ENCODE peak calls at places on chromosomes 3 and 15, in ten cellular contexts. One of them, this sample, is unnamed.
A peak's percentile ranks its signal among the peaks of the same experiment; 100 is the strongest.

GRCh38 chr15:48806151-48806550 is 4.7 kb downstream of the CEP152 start:
- DNase-seq in NB4: peak; percentile 80
- DNase-seq in stomach: no peak
- DNase-seq in endothelial cell of umbilical vein: no peak
- DNase-seq in tibial nerve: no peak
- DNase-seq in IMR-90: peak; percentile 15
- DNase-seq in Peyer's patch: no peak
- DNase-seq in A549: no peak
- DNase-seq in esophagus muscularis mucosa: no peak
- DNase-seq in thyroid gland: no peak
- DNase-seq in this sample: no peak

GRCh38 chr3:31178467-31178866 is 284.0 kb upstream of the GADL1 start:
- DNase-seq in NB4: peak; percentile 54
- DNase-seq in stomach: no peak
- DNase-seq in endothelial cell of umbilical vein: no peak
- DNase-seq in tibial nerve: no peak
- DNase-seq in IMR-90: no peak
- DNase-seq in Peyer's patch: no peak
- DNase-seq in A549: no peak
- DNase-seq in esophagus muscularis mucosa: no peak
- DNase-seq in thyroid gland: no peak
- DNase-seq in this sample: no peak

GRCh38 chr3:123755085-123755484 is 129.0 kb downstream of the MYLK start:
- DNase-seq in NB4: no peak
- DNase-seq in stomach: peak; percentile 86
- DNase-seq in endothelial cell of umbilical vein: no peak
- DNase-seq in tibial nerve: no peak
- DNase-seq in IMR-90: no peak
- DNase-seq in Peyer's patch: peak; percentile 77
- DNase-seq in A549: peak; percentile 94
- DNase-seq in esophagus muscularis mucosa: peak; percentile 55
- DNase-seq in thyroid gland: no peak
- DNase-seq in this sample: no peak

GRCh38 chr3:141360888-141361598 is 7.3 kb upstream of the ZBTB38 start:
- DNase-seq in NB4: peak; percentile 42
- DNase-seq in stomach: no peak
- DNase-seq in endothelial cell of umbilical vein: peak; percentile 92
- DNase-seq in tibial nerve: peak; percentile 12
- DNase-seq in IMR-90: peak; percentile 90
- DNase-seq in Peyer's patch: no peak
- DNase-seq in A549: peak; percentile 95
- DNase-seq in esophagus muscularis mucosa: no peak
- DNase-seq in thyroid gland: peak; percentile 11
- DNase-seq in this sample: no peak

GRCh38 chr3:170553788-170554620 is 31.9 kb downstream of the SLC7A14 start:
- DNase-seq in NB4: no peak
- DNase-seq in stomach: no peak
- DNase-seq in endothelial cell of umbilical vein: peak; percentile 25
- DNase-seq in tibial nerve: no peak
- DNase-seq in IMR-90: peak; percentile 52
- DNase-seq in Peyer's patch: no peak
- DNase-seq in A549: no peak
- DNase-seq in esophagus muscularis mucosa: peak; percentile 55
- DNase-seq in thyroid gland: no peak
- DNase-seq in this sample: no peak

GRCh38 chr3:19065027-19065426 is 83.3 kb upstream of the KCNH8 start:
- DNase-seq in NB4: peak; percentile 23
- DNase-seq in stomach: no peak
- DNase-seq in endothelial cell of umbilical vein: no peak
- DNase-seq in tibial nerve: no peak
- DNase-seq in IMR-90: no peak
- DNase-seq in Peyer's patch: no peak
- DNase-seq in A549: no peak
- DNase-seq in esophagus muscularis mucosa: no peak
- DNase-seq in thyroid gland: no peak
- DNase-seq in this sample: no peak

GRCh38 chr15:74821091-74821789 is 5.2 kb upstream of the CPLX3 start:
- DNase-seq in NB4: peak; percentile 74
- DNase-seq in stomach: no peak
- DNase-seq in endothelial cell of umbilical vein: no peak
- DNase-seq in tibial nerve: no peak
- DNase-seq in IMR-90: no peak
- DNase-seq in Peyer's patch: no peak
- DNase-seq in A549: no peak
- DNase-seq in esophagus muscularis mucosa: no peak
- DNase-seq in thyroid gland: no peak
- DNase-seq in this sample: no peak

GRCh38 chr3:24565656-24566055 is 71.0 kb upstream of the THRB start:
- DNase-seq in NB4: no peak
- DNase-seq in stomach: no peak
- DNase-seq in endothelial cell of umbilical vein: no peak
- DNase-seq in tibial nerve: no peak
- DNase-seq in IMR-90: no peak
- DNase-seq in Peyer's patch: no peak
- DNase-seq in A549: no peak
- DNase-seq in esophagus muscularis mucosa: no peak
- DNase-seq in thyroid gland: no peak
- DNase-seq in this sample: no peak

GRCh38 chr3:175731543-175731942 is 872.4 kb downstream of the NAALADL2 start:
- DNase-seq in NB4: no peak
- DNase-seq in stomach: no peak
- DNase-seq in endothelial cell of umbilical vein: no peak
- DNase-seq in tibial nerve: no peak
- DNase-seq in IMR-90: no peak
- DNase-seq in Peyer's patch: no peak
- DNase-seq in A549: no peak
- DNase-seq in esophagus muscularis mucosa: no peak
- DNase-seq in thyroid gland: peak; percentile 9
- DNase-seq in this sample: no peak

GRCh38 chr3:128094295-128095151 is 29.1 kb downstream of the RUVBL1 start:
- DNase-seq in NB4: no peak
- DNase-seq in stomach: no peak
- DNase-seq in endothelial cell of umbilical vein: peak; percentile 58
- DNase-seq in tibial nerve: no peak
- DNase-seq in IMR-90: peak; percentile 49
- DNase-seq in Peyer's patch: no peak
- DNase-seq in A549: no peak
- DNase-seq in esophagus muscularis mucosa: no peak
- DNase-seq in thyroid gland: no peak
- DNase-seq in this sample: no peak

GRCh38 chr15:73318463-73319351 is 50.1 kb downstream of the HCN4 start:
- DNase-seq in NB4: peak; percentile 66
- DNase-seq in stomach: no peak
- DNase-seq in endothelial cell of umbilical vein: no peak
- DNase-seq in tibial nerve: no peak
- DNase-seq in IMR-90: no peak
- DNase-seq in Peyer's patch: no peak
- DNase-seq in A549: no peak
- DNase-seq in esophagus muscularis mucosa: no peak
- DNase-seq in thyroid gland: no peak
- DNase-seq in this sample: no peak

GRCh38 chr15:67146875-67147381 is 81.5 kb downstream of the SMAD3 start:
- DNase-seq in NB4: peak; percentile 47
- DNase-seq in stomach: no peak
- DNase-seq in endothelial cell of umbilical vein: peak; percentile 94
- DNase-seq in tibial nerve: no peak
- DNase-seq in IMR-90: peak; percentile 96
- DNase-seq in Peyer's patch: peak; percentile 86
- DNase-seq in A549: peak; percentile 92
- DNase-seq in esophagus muscularis mucosa: no peak
- DNase-seq in thyroid gland: no peak
- DNase-seq in this sample: peak; percentile 80

GRCh38 chr3:36969540-36970432 is 23.1 kb downstream of the EPM2AIP1 start:
- DNase-seq in NB4: peak; percentile 71
- DNase-seq in stomach: no peak
- DNase-seq in endothelial cell of umbilical vein: peak; percentile 66
- DNase-seq in tibial nerve: no peak
- DNase-seq in IMR-90: peak; percentile 93
- DNase-seq in Peyer's patch: peak; percentile 62
- DNase-seq in A549: peak; percentile 46
- DNase-seq in esophagus muscularis mucosa: no peak
- DNase-seq in thyroid gland: peak; percentile 27
- DNase-seq in this sample: no peak

GRCh38 chr3:13103416-13104058 is 30.3 kb upstream of the IQSEC1 start:
- DNase-seq in NB4: no peak
- DNase-seq in stomach: no peak
- DNase-seq in endothelial cell of umbilical vein: no peak
- DNase-seq in tibial nerve: no peak
- DNase-seq in IMR-90: no peak
- DNase-seq in Peyer's patch: no peak
- DNase-seq in A549: no peak
- DNase-seq in esophagus muscularis mucosa: no peak
- DNase-seq in thyroid gland: no peak
- DNase-seq in this sample: no peak

GRCh38 chr15:44734839-44735481 is 1.4 kb upstream of the TRIM69 start:
- DNase-seq in NB4: no peak
- DNase-seq in stomach: no peak
- DNase-seq in endothelial cell of umbilical vein: no peak
- DNase-seq in tibial nerve: no peak
- DNase-seq in IMR-90: no peak
- DNase-seq in Peyer's patch: no peak
- DNase-seq in A549: no peak
- DNase-seq in esophagus muscularis mucosa: no peak
- DNase-seq in thyroid gland: no peak
- DNase-seq in this sample: no peak

GRCh38 chr15:44736261-44736765 is at the start of gene TRIM69:
- DNase-seq in NB4: no peak
- DNase-seq in stomach: no peak
- DNase-seq in endothelial cell of umbilical vein: no peak
- DNase-seq in tibial nerve: no peak
- DNase-seq in IMR-90: no peak
- DNase-seq in Peyer's patch: no peak
- DNase-seq in A549: no peak
- DNase-seq in esophagus muscularis mucosa: no peak
- DNase-seq in thyroid gland: no peak
- DNase-seq in this sample: no peak

GRCh38 chr15:44735482-44736260 is 657 bp upstream of the TRIM69 start:
- DNase-seq in NB4: peak; percentile 63
- DNase-seq in stomach: no peak
- DNase-seq in endothelial cell of umbilical vein: no peak
- DNase-seq in tibial nerve: peak; percentile 51
- DNase-seq in IMR-90: peak; percentile 16
- DNase-seq in Peyer's patch: peak; percentile 67
- DNase-seq in A549: no peak
- DNase-seq in esophagus muscularis mucosa: no peak
- DNase-seq in thyroid gland: no peak
- DNase-seq in this sample: peak; percentile 69

GRCh38 chr15:44738340-44738984 is 2.1 kb downstream of the TRIM69 start:
- DNase-seq in NB4: peak; percentile 63
- DNase-seq in stomach: no peak
- DNase-seq in endothelial cell of umbilical vein: peak; percentile 66
- DNase-seq in tibial nerve: no peak
- DNase-seq in IMR-90: peak; percentile 65
- DNase-seq in Peyer's patch: no peak
- DNase-seq in A549: peak; percentile 43
- DNase-seq in esophagus muscularis mucosa: no peak
- DNase-seq in thyroid gland: no peak
- DNase-seq in this sample: no peak
- TF ChIP-seq CTCF in NB4: peak; percentile 52
- TF ChIP-seq CTCF in stomach: peak; percentile 69
- TF ChIP-seq CTCF in endothelial cell of umbilical vein: peak; percentile 45
- TF ChIP-seq CTCF in tibial nerve: peak; percentile 66
- TF ChIP-seq CTCF in IMR-90: peak; percentile 86
- TF ChIP-seq CTCF in Peyer's patch: peak; percentile 42
- TF ChIP-seq CTCF in A549: peak; percentile 68
- TF ChIP-seq CTCF in esophagus muscularis mucosa: peak; percentile 75
- TF ChIP-seq CTCF in thyroid gland: peak; percentile 72
- TF ChIP-seq CTCF in this sample: peak; percentile 69

GRCh38 chr15:41660235-41661077 is at the start of gene MGA:
- DNase-seq in NB4: peak; percentile 92
- DNase-seq in stomach: peak; percentile 94
- DNase-seq in endothelial cell of umbilical vein: peak; percentile 93
- DNase-seq in tibial nerve: peak; percentile 78
- DNase-seq in IMR-90: peak; percentile 92
- DNase-seq in Peyer's patch: peak; percentile 97
- DNase-seq in A549: peak; percentile 87
- DNase-seq in esophagus muscularis mucosa: peak; percentile 95
- DNase-seq in thyroid gland: peak; percentile 90
- DNase-seq in this sample: peak; percentile 95
- TF ChIP-seq POLR2A in NB4: peak; percentile 60
- TF ChIP-seq POLR2A in stomach: no peak
- TF ChIP-seq POLR2A in endothelial cell of umbilical vein: peak; percentile 59
- TF ChIP-seq POLR2A in tibial nerve: peak; percentile 57
- TF ChIP-seq POLR2A in IMR-90: peak; percentile 56
- TF ChIP-seq POLR2A in Peyer's patch: peak; percentile 68
- TF ChIP-seq POLR2A in A549: no peak
- TF ChIP-seq POLR2A in esophagus muscularis mucosa: no peak
- TF ChIP-seq POLR2A in thyroid gland: peak; percentile 50
- TF ChIP-seq POLR2A in this sample: no peak

GRCh38 chr3:154584041-154584440 is 154.1 kb upstream of the GPR149 start:
- DNase-seq in NB4: no peak
- DNase-seq in stomach: no peak
- DNase-seq in endothelial cell of umbilical vein: no peak
- DNase-seq in tibial nerve: no peak
- DNase-seq in IMR-90: no peak
- DNase-seq in Peyer's patch: no peak
- DNase-seq in A549: peak; percentile 12
- DNase-seq in esophagus muscularis mucosa: no peak
- DNase-seq in thyroid gland: no peak
- DNase-seq in this sample: no peak
- TF ChIP-seq CTCF in NB4: no peak
- TF ChIP-seq CTCF in stomach: no peak
- TF ChIP-seq CTCF in endothelial cell of umbilical vein: no peak
- TF ChIP-seq CTCF in tibial nerve: no peak
- TF ChIP-seq CTCF in IMR-90: no peak
- TF ChIP-seq CTCF in Peyer's patch: no peak
- TF ChIP-seq CTCF in A549: no peak
- TF ChIP-seq CTCF in esophagus muscularis mucosa: no peak
- TF ChIP-seq CTCF in thyroid gland: no peak
- TF ChIP-seq CTCF in this sample: no peak

GRCh38 chr15:96331141-96331941 is 841 bp downstream of the NR2F2 start:
- DNase-seq in NB4: peak; percentile 85
- DNase-seq in stomach: no peak
- DNase-seq in endothelial cell of umbilical vein: peak; percentile 40
- DNase-seq in tibial nerve: peak; percentile 5
- DNase-seq in IMR-90: no peak
- DNase-seq in Peyer's patch: no peak
- DNase-seq in A549: peak; percentile 58
- DNase-seq in esophagus muscularis mucosa: no peak
- DNase-seq in thyroid gland: peak; percentile 41
- DNase-seq in this sample: peak; percentile 76

GRCh38 chr15:96333194-96334016 is 2.9 kb downstream of the NR2F2 start:
- DNase-seq in NB4: peak; percentile 66
- DNase-seq in stomach: no peak
- DNase-seq in endothelial cell of umbilical vein: no peak
- DNase-seq in tibial nerve: peak; percentile 26
- DNase-seq in IMR-90: no peak
- DNase-seq in Peyer's patch: no peak
- DNase-seq in A549: no peak
- DNase-seq in esophagus muscularis mucosa: peak; percentile 91
- DNase-seq in thyroid gland: peak; percentile 58
- DNase-seq in this sample: peak; percentile 77

GRCh38 chr15:96330450-96331140 is at the start of gene NR2F2:
- DNase-seq in NB4: peak; percentile 98
- DNase-seq in stomach: peak; percentile 98
- DNase-seq in endothelial cell of umbilical vein: peak; percentile 98
- DNase-seq in tibial nerve: peak; percentile 97
- DNase-seq in IMR-90: peak; percentile 99
- DNase-seq in Peyer's patch: peak; percentile 95
- DNase-seq in A549: peak; percentile 98
- DNase-seq in esophagus muscularis mucosa: peak; percentile 98
- DNase-seq in thyroid gland: peak; percentile 98
- DNase-seq in this sample: peak; percentile 99

GRCh38 chr15:96332854-96333193 is 2.3 kb downstream of the NR2F2 start:
- DNase-seq in NB4: no peak
- DNase-seq in stomach: no peak
- DNase-seq in endothelial cell of umbilical vein: no peak
- DNase-seq in tibial nerve: no peak
- DNase-seq in IMR-90: no peak
- DNase-seq in Peyer's patch: no peak
- DNase-seq in A549: no peak
- DNase-seq in esophagus muscularis mucosa: no peak
- DNase-seq in thyroid gland: no peak
- DNase-seq in this sample: no peak

GRCh38 chr15:96331942-96332853 is 1.7 kb downstream of the NR2F2 start:
- DNase-seq in NB4: peak; percentile 89
- DNase-seq in stomach: no peak
- DNase-seq in endothelial cell of umbilical vein: peak; percentile 40
- DNase-seq in tibial nerve: peak; percentile 4
- DNase-seq in IMR-90: no peak
- DNase-seq in Peyer's patch: no peak
- DNase-seq in A549: peak; percentile 79
- DNase-seq in esophagus muscularis mucosa: no peak
- DNase-seq in thyroid gland: peak; percentile 67
- DNase-seq in this sample: peak; percentile 77
- TF ChIP-seq POLR2A in NB4: peak; percentile 55
- TF ChIP-seq POLR2A in stomach: no peak
- TF ChIP-seq POLR2A in endothelial cell of umbilical vein: peak; percentile 84
- TF ChIP-seq POLR2A in tibial nerve: peak; percentile 24
- TF ChIP-seq POLR2A in IMR-90: no peak
- TF ChIP-seq POLR2A in Peyer's patch: no peak
- TF ChIP-seq POLR2A in A549: peak; percentile 57
- TF ChIP-seq POLR2A in esophagus muscularis mucosa: no peak
- TF ChIP-seq POLR2A in thyroid gland: peak; percentile 17
- TF ChIP-seq POLR2A in this sample: no peak

This sample was measured in sigmoid colon.